ENCODE peak calls at places on chromosomes 1 and 21, in nine cellular contexts. H is lower lobe of right lung, E is heart left ventricle, R is sigmoid colon, A is neural crest cell, X is tibial nerve, L is fibroblast of the aortic adventitia, D is progenitor cell of endocrine pancreas, C is AG04450. M is an unnamed sample.

GRCh38 chr1:56258395-56258794 is 321.0 kb downstream of the PLPP3 start:
- DNase-seq in H (no peak), E (no peak), R (no peak), A (no peak), X (no peak), L (no peak), D (no peak), C (no peak), M (no peak)

GRCh38 chr1:181061891-181062777 is 26.4 kb upstream of the IER5 start:
- DNase-seq in H (peak; percentile 75), E (peak; percentile 40), R (no peak), A (no peak), X (no peak), L (no peak), D (no peak), C (no peak), M (no peak)

GRCh38 chr1:26694597-26695416 is 1.0 kb upstream of the ARID1A start:
- DNase-seq in H (no peak), E (no peak), R (no peak), A (no peak), X (no peak), L (no peak), D (no peak), C (no peak), M (no peak)

GRCh38 chr1:7670334-7671145 is 100.6 kb upstream of the VAMP3 start:
- DNase-seq in H (no peak), E (peak; percentile 56), R (no peak), A (peak; percentile 22), X (peak; percentile 68), L (peak; percentile 9), D (no peak), C (no peak), M (no peak)

GRCh38 chr1:39892611-39893595 is 8.8 kb downstream of the MYCL start:
- DNase-seq in H (no peak), E (no peak), R (peak; percentile 1), A (no peak), X (no peak), L (peak; percentile 92), D (no peak), C (peak; percentile 48), M (no peak)

GRCh38 chr1:38558476-38559179 is 300.9 kb downstream of the RRAGC start:
- DNase-seq in H (no peak), E (no peak), R (no peak), A (no peak), X (no peak), L (no peak), D (no peak), C (no peak), M (no peak)

GRCh38 chr1:215761446-215761845 is 194.3 kb downstream of the KCTD3 start:
- DNase-seq in H (no peak), E (no peak), R (no peak), A (no peak), X (no peak), L (no peak), D (no peak), C (no peak), M (no peak)

GRCh38 chr1:18093193-18093592 is 14.4 kb upstream of the IGSF21 start:
- DNase-seq in H (no peak), E (no peak), R (no peak), A (no peak), X (no peak), L (no peak), D (no peak), C (no peak), M (no peak)

GRCh38 chr1:11690132-11690668 is 1.3 kb upstream of the DRAXIN start:
- DNase-seq in H (no peak), E (no peak), R (no peak), A (no peak), X (no peak), L (no peak), D (no peak), C (no peak), M (no peak)

GRCh38 chr1:12618661-12619395 is 818 bp upstream of the DHRS3 start:
- DNase-seq in H (peak; percentile 70), E (peak; percentile 89), R (peak; percentile 91), A (no peak), X (peak; percentile 59), L (peak; percentile 88), D (peak; percentile 28), C (no peak), M (no peak)

GRCh38 chr21:16588433-16588860 is 858.7 kb downstream of the USP25 start:
- DNase-seq in H (peak; percentile 48), E (peak; percentile 59), R (peak; percentile 85), A (peak; percentile 48), X (peak; percentile 56), L (peak; percentile 74), D (peak; percentile 20), C (peak; percentile 49), M (peak; percentile 38)

GRCh38 chr21:45306832-45307571 is 19.3 kb upstream of the POFUT2 start:
- DNase-seq in H (peak; percentile 72), E (peak; percentile 93), R (peak; percentile 96), A (peak; percentile 69), X (peak; percentile 76), L (peak; percentile 71), D (no peak), C (peak; percentile 62), M (no peak)
- TF ChIP-seq CTCF in H (no peak), E (no peak), R (no peak), A (no peak), X (no peak), L (peak; percentile 17), D (no peak), C (no peak), M (no peak)

GRCh38 chr1:94529416-94529815 is 12.1 kb downstream of the F3 start:
- DNase-seq in H (no peak), E (no peak), R (no peak), A (no peak), X (no peak), L (no peak), D (no peak), C (no peak), M (no peak)

GRCh38 chr1:94528826-94529225 is 12.7 kb downstream of the F3 start:
- DNase-seq in H (no peak), E (no peak), R (no peak), A (no peak), X (no peak), L (no peak), D (no peak), C (no peak), M (no peak)

GRCh38 chr1:94531664-94532063 is 9.9 kb downstream of the F3 start:
- DNase-seq in H (no peak), E (no peak), R (no peak), A (no peak), X (no peak), L (no peak), D (no peak), C (no peak), M (no peak)

GRCh38 chr1:94530373-94530878 is 11.1 kb downstream of the F3 start:
- DNase-seq in H (no peak), E (no peak), R (no peak), A (no peak), X (no peak), L (no peak), D (no peak), C (no peak), M (no peak)

GRCh38 chr1:94532077-94532476 is 9.5 kb downstream of the F3 start:
- DNase-seq in H (no peak), E (no peak), R (no peak), A (no peak), X (no peak), L (no peak), D (no peak), C (no peak), M (no peak)
- TF ChIP-seq CTCF in H (no peak), E (no peak), R (no peak), A (no peak), X (no peak), L (no peak), D (no peak), C (no peak), M (no peak)

GRCh38 chr1:227466039-227466645 is 97.2 kb upstream of the ZNF678 start:
- DNase-seq in H (no peak), E (no peak), R (no peak), A (no peak), X (no peak), L (no peak), D (no peak), C (no peak), M (no peak)

GRCh38 chr1:227469708-227470107 is 93.6 kb upstream of the ZNF678 start:
- DNase-seq in H (no peak), E (no peak), R (no peak), A (no peak), X (no peak), L (no peak), D (no peak), C (no peak), M (no peak)

GRCh38 chr1:227459977-227460376 is 103.4 kb upstream of the ZNF678 start:
- DNase-seq in H (no peak), E (no peak), R (no peak), A (no peak), X (no peak), L (no peak), D (no peak), C (no peak), M (no peak)

GRCh38 chr1:227470688-227471087 is 92.7 kb upstream of the ZNF678 start:
- DNase-seq in H (no peak), E (no peak), R (no peak), A (no peak), X (no peak), L (no peak), D (no peak), C (no peak), M (no peak)

GRCh38 chr1:227465256-227465655 is 98.1 kb upstream of the ZNF678 start:
- DNase-seq in H (no peak), E (no peak), R (no peak), A (no peak), X (no peak), L (no peak), D (no peak), C (no peak), M (no peak)
- TF ChIP-seq CTCF in H (no peak), E (no peak), R (no peak), A (no peak), X (no peak), L (no peak), D (peak; percentile 8), C (no peak), M (no peak)

GRCh38 chr1:28538286-28538685 is 14.6 kb upstream of the TRNAU1AP start:
- DNase-seq in H (no peak), E (no peak), R (no peak), A (no peak), X (no peak), L (no peak), D (no peak), C (no peak), M (no peak)

GRCh38 chr1:28535180-28535579 is 17.7 kb upstream of the TRNAU1AP start:
- DNase-seq in H (no peak), E (no peak), R (no peak), A (no peak), X (no peak), L (no peak), D (no peak), C (no peak), M (no peak)

GRCh38 chr1:28537457-28538199 is 15.3 kb upstream of the TRNAU1AP start:
- DNase-seq in H (no peak), E (no peak), R (no peak), A (no peak), X (no peak), L (no peak), D (no peak), C (no peak), M (no peak)

GRCh38 chr1:28545246-28545628 is 7.6 kb upstream of the TRNAU1AP start:
- DNase-seq in H (no peak), E (no peak), R (no peak), A (no peak), X (no peak), L (no peak), D (no peak), C (no peak), M (no peak)

GRCh38 chr1:28540651-28541050 is 12.2 kb upstream of the TRNAU1AP start:
- DNase-seq in H (no peak), E (no peak), R (no peak), A (no peak), X (no peak), L (no peak), D (no peak), C (no peak), M (no peak)
- TF ChIP-seq CTCF in H (no peak), E (no peak), R (no peak), A (no peak), X (no peak), L (no peak), D (no peak), C (peak; percentile 9), M (no peak)

M was measured in mesothelial cell of epicardium.